ENCODE peak calls at places on chromosome 9, in eight cellular contexts. J is Calu3, Z is HCEC 1CT, L is NCI-H146, T is C1 segment of cervical spinal cord, M is neuronal stem cell, E is NCI-H2081, W is AG09319. F is an unnamed sample.

GRCh38 chr9:110208031-110208430 is at the start of gene C9orf152:
- DNase-seq in J (peak), Z (no peak), L (no peak), T (no peak), M (no peak), E (no peak), W (no peak), F (no peak)

GRCh38 chr9:76022317-76022716 is 131.8 kb downstream of the PCSK5 start:
- DNase-seq in J (no peak), Z (no peak), L (no peak), T (no peak), M (peak), E (peak), W (no peak), F (no peak)

GRCh38 chr9:98923724-98924123 is 20.0 kb upstream of the COL15A1 start:
- DNase-seq in J (no peak), Z (no peak), L (no peak), T (no peak), M (no peak), E (no peak), W (no peak), F (no peak)

GRCh38 chr9:115167175-115167574 is 49.2 kb upstream of the TNC start:
- DNase-seq in J (no peak), Z (peak), L (no peak), T (no peak), M (no peak), E (no peak), W (no peak), F (no peak)

GRCh38 chr9:21395778-21396717 is 10.8 kb upstream of the IFNA2 start:
- DNase-seq in J (peak), Z (peak), L (peak), T (no peak), M (peak), E (peak), W (no peak), F (peak)

GRCh38 chr9:114507726-114508125 is 2.5 kb upstream of the WHRN start:
- DNase-seq in J (peak), Z (peak), L (peak), T (no peak), M (peak), E (peak), W (no peak), F (no peak)

GRCh38 chr9:127059648-127060365 is 62.6 kb downstream of the ANGPTL2 start:
- DNase-seq in J (no peak), Z (no peak), L (no peak), T (no peak), M (no peak), E (no peak), W (no peak), F (no peak)

GRCh38 chr9:127876764-127877562 is 512 bp downstream of the AK1 start:
- DNase-seq in J (no peak), Z (no peak), L (no peak), T (no peak), M (no peak), E (no peak), W (no peak), F (no peak)

GRCh38 chr9:78348848-78349247 is 51.9 kb downstream of the PSAT1 start:
- DNase-seq in J (no peak), Z (no peak), L (no peak), T (no peak), M (no peak), E (no peak), W (no peak), F (no peak)

GRCh38 chr9:96449522-96449843 is 486 bp upstream of the HABP4 start:
- DNase-seq in J (no peak), Z (no peak), L (no peak), T (no peak), M (no peak), E (no peak), W (no peak), F (no peak)

GRCh38 chr9:129408535-129409215 is 212.2 kb downstream of the C9orf50 start:
- DNase-seq in J (peak), Z (no peak), L (no peak), T (no peak), M (no peak), E (no peak), W (no peak), F (no peak)

GRCh38 chr9:89648247-89649000 is 43.6 kb downstream of the GADD45G start:
- DNase-seq in J (no peak), Z (no peak), L (peak), T (no peak), M (no peak), E (no peak), W (no peak), F (no peak)

GRCh38 chr9:5846080-5846479 is 13.2 kb upstream of the ERMP1 start:
- DNase-seq in J (no peak), Z (no peak), L (no peak), T (no peak), M (no peak), E (no peak), W (no peak), F (no peak)

GRCh38 chr9:70352802-70353201 is 61.7 kb downstream of the KLF9 start:
- DNase-seq in J (no peak), Z (peak), L (no peak), T (no peak), M (no peak), E (no peak), W (no peak), F (no peak)

GRCh38 chr9:11946521-11946920 is 746.7 kb upstream of the TYRP1 start:
- DNase-seq in J (no peak), Z (peak), L (no peak), T (no peak), M (no peak), E (no peak), W (no peak), F (no peak)

GRCh38 chr9:128902351-128903078 is 18.3 kb upstream of the PHYHD1 start:
- DNase-seq in J (peak), Z (no peak), L (no peak), T (no peak), M (no peak), E (peak), W (no peak), F (peak)

GRCh38 chr9:137301086-137301947 is 754 bp downstream of the NRARP start:
- DNase-seq in J (peak), Z (no peak), L (peak), T (no peak), M (peak), E (peak), W (no peak), F (peak)